ENCODE peak calls at places on chromosomes 12 and 14, in six cellular contexts. N is left ventricle myocardium inferior, C is endothelial cell of umbilical vein, T is ovary, P is cardiac muscle cell, K is GM23338. S is an unnamed sample. For H3K27me3, the result is how much of the 10 kb centered on the place peaks cover.

GRCh38 chr12:121391619-121392324 is 8.1 kb upstream of the RNF34 start:
- DNase-seq in N (no peak), P (peak), K (no peak), C (no peak), T (no peak), S (no peak)

GRCh38 chr14:36129181-36129580 is 47.3 kb downstream of the PTCSC3 start:
- DNase-seq in T (no peak), C (no peak), P (no peak), K (peak), N (no peak), S (no peak)

GRCh38 chr12:108722992-108723766 is 8.1 kb downstream of the CORO1C start:
- DNase-seq in C (peak), N (no peak), K (no peak), P (peak), T (no peak), S (peak)

GRCh38 chr12:6944381-6945186 is 762 bp downstream of the C12orf57 start:
- DNase-seq in K (peak), N (peak), C (peak), T (peak), P (peak), S (peak)

GRCh38 chr12:130401703-130402102 is 64.0 kb downstream of the PIWIL1 start:
- DNase-seq in T (no peak), C (no peak), K (peak), P (no peak), N (no peak), S (no peak)

GRCh38 chr12:5047094-5047493 is 3.4 kb downstream of the KCNA5 start:
- DNase-seq in N (no peak), P (no peak), C (no peak), T (no peak), K (no peak), S (no peak)

GRCh38 chr12:6039894-6040601 is 84.4 kb downstream of the VWF start:
- DNase-seq in T (peak), N (no peak), K (peak), P (peak), C (peak), S (peak)

GRCh38 chr14:52068741-52069616 is at the start of gene NID2:
- DNase-seq in C (peak), P (peak), T (peak), K (peak), N (peak), S (peak)

GRCh38 chr12:96335270-96335669 is 65.0 kb downstream of the CDK17 start:
- DNase-seq in T (no peak), P (no peak), N (no peak), C (peak), K (no peak), S (no peak)

GRCh38 chr12:20748198-20748597 is 53.1 kb downstream of the SLCO1C1 start:
- DNase-seq in P (no peak), K (no peak), N (no peak), C (no peak), T (no peak), S (no peak)

GRCh38 chr12:15268927-15269552 is 47.8 kb upstream of the RERG start:
- DNase-seq in K (peak), P (peak), N (peak), T (peak), C (peak), S (peak)

GRCh38 chr14:44712095-44712822 is 205.2 kb upstream of the FSCB start:
- DNase-seq in P (no peak), N (no peak), T (no peak), C (no peak), K (no peak), S (no peak)

GRCh38 chr12:29310899-29311298 is 70.1 kb downstream of the ERGIC2 start:
- DNase-seq in N (no peak), P (no peak), K (no peak), C (no peak), T (no peak), S (no peak)

GRCh38 chr12:13197526-13198141 is 1.1 kb downstream of the EMP1 start:
- DNase-seq in N (peak), T (peak), K (peak), P (peak), C (no peak), S (no peak)

GRCh38 chr14:65840118-65840751 is 427.7 kb downstream of the FUT8 start:
- DNase-seq in K (no peak), P (no peak), C (no peak), N (no peak), T (no peak), S (no peak)

GRCh38 chr12:46664771-46665287 is 161.0 kb downstream of the SLC38A4 start:
- DNase-seq in P (peak), K (no peak), T (no peak), N (no peak), C (peak), S (peak)

GRCh38 chr14:105884808-105885281 is 358.5 kb downstream of the TMEM121 start:
- DNase-seq in P (no peak), K (no peak), N (no peak), T (peak), C (no peak), S (no peak)

GRCh38 chr12:95114766-95115450 is 41.5 kb upstream of the NR2C1 start:
- DNase-seq in T (no peak), N (no peak), C (no peak), K (peak), P (peak), S (peak)

GRCh38 chr12:15563683-15564082 is 225.5 kb downstream of the EPS8 start:
- DNase-seq in T (no peak), N (no peak), C (peak), K (no peak), P (peak), S (peak)

GRCh38 chr14:85934123-85934885 is 404.4 kb downstream of the FLRT2 start:
- DNase-seq in T (peak), K (peak), C (peak), P (peak), N (no peak), S (no peak)

GRCh38 chr12:56931474-56931978 is 2.7 kb downstream of the SDR9C7 start:
- DNase-seq in K (peak), P (peak), T (no peak), C (peak), N (no peak), S (peak)

GRCh38 chr14:90536092-90536491 is 139.3 kb downstream of the CALM1 start:
- DNase-seq in K (no peak), C (no peak), N (peak), P (peak), T (peak), S (no peak)

GRCh38 chr14:23561259-23561658 is 5.2 kb downstream of the THTPA start:
- DNase-seq in N (no peak), K (no peak), P (no peak), C (no peak), T (no peak), S (no peak)

GRCh38 chr12:124637586-124637985 is 70.2 kb upstream of the NCOR2 start:
- DNase-seq in P (no peak), K (no peak), C (no peak), T (no peak), N (no peak), S (no peak)

GRCh38 chr14:102171173-102172020 is 31.7 kb downstream of the WDR20 start:
- DNase-seq in P (no peak), N (no peak), T (no peak), K (no peak), C (no peak), S (no peak)

GRCh38 chr12:113184098-113184899 is 979 bp downstream of the DDX54 start:
- DNase-seq in N (no peak), K (peak), T (no peak), C (no peak), P (no peak), S (no peak)

GRCh38 chr14:50335389-50335788 is 23.3 kb downstream of the DMAC2L start:
- DNase-seq in P (peak), N (peak), K (peak), T (peak), C (peak), S (peak)

GRCh38 chr14:32202468-32202865 is 602 bp downstream of the RNU6-8 start:
- DNase-seq in P (no peak), C (peak), T (no peak), N (no peak), K (peak), S (peak)

GRCh38 chr14:100446572-100446971 is 123.4 kb downstream of the SLC25A47 start:
- DNase-seq in P (no peak), T (no peak), K (peak), C (no peak), N (no peak), S (no peak)

GRCh38 chr12:55727643-55728184 is 1.1 kb downstream of the CD63 start:
- DNase-seq in C (peak), T (peak), K (peak), P (peak), N (peak), S (no peak)

GRCh38 chr12:109910969-109911348 is 10.9 kb downstream of the TCHP start:
- DNase-seq in T (no peak), K (peak), C (no peak), P (peak), N (no peak), S (peak)

GRCh38 chr12:101841069-101841468 is 10.3 kb upstream of the GNPTAB start:
- DNase-seq in C (no peak), P (no peak), K (no peak), T (no peak), N (no peak), S (no peak)

GRCh38 chr14:20658246-20658645 is 16.8 kb upstream of the OR6S1 start:
- DNase-seq in N (no peak), T (no peak), K (no peak), P (no peak), C (no peak), S (no peak)

GRCh38 chr14:20655851-20656250 is 14.4 kb upstream of the OR6S1 start:
- DNase-seq in P (no peak), T (no peak), K (peak), C (no peak), N (no peak), S (no peak)

GRCh38 chr14:20656274-20656673 is 14.8 kb upstream of the OR6S1 start:
- DNase-seq in P (no peak), K (no peak), N (no peak), C (no peak), T (no peak), S (no peak)

GRCh38 chr14:20659813-20660395 is 18.4 kb upstream of the OR6S1 start:
- DNase-seq in N (no peak), C (no peak), T (no peak), P (no peak), K (peak), S (no peak)

DNA sequence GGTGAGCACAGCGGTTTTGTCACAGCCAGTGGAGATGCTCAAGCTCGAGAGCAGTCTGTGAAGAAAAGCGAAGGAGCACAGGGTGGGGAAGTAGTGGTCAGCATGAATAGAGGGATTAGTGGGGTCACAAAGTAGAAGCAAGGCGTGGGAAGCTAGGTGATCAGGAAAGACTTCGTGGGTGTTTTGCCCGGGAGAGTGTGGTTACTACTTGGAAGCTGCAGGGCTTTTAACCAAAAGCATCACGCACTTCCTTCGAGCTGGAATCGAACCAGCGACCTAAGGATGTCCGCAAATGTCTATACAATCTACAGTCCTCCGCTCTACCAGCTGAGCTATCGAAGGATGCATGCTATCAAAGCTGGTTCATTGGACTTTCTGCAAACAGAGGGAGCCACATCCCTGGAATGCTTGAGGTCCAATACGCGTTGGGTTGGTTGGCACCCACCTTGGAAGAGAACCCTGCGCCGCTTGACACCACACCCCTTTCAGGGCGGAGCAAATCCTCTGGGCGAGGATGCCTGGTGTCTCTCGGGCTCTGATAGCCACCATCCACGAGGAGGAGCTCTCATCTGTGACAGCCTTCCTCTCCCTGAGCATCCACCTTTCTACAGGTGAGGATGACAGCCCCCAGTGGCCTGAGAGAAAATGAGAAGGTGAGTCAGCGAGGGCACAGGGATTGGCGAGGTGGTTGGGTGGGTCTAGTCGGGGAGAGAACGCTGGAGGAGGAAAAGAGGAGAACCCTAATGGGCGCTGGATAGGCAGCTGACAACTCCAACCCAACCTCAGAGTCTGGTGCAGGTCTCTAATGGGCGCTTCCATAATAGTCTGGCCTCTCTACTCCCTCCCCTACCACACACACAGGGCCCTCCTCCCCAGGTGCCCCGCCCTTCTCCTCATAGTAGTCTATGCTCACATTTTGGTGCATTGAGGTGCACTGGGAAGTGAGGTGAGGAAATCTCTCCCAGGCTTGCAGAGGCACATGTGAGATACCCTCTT is 16.0 kb upstream of the OR6S1 start:
- DNase-seq in T (no peak), C (no peak), P (no peak), N (no peak), K (peak), S (peak)
- TF ChIP-seq CTCF in T (no peak), C (no peak), P (no peak), N (peak), K (peak), S (peak)

DNA sequence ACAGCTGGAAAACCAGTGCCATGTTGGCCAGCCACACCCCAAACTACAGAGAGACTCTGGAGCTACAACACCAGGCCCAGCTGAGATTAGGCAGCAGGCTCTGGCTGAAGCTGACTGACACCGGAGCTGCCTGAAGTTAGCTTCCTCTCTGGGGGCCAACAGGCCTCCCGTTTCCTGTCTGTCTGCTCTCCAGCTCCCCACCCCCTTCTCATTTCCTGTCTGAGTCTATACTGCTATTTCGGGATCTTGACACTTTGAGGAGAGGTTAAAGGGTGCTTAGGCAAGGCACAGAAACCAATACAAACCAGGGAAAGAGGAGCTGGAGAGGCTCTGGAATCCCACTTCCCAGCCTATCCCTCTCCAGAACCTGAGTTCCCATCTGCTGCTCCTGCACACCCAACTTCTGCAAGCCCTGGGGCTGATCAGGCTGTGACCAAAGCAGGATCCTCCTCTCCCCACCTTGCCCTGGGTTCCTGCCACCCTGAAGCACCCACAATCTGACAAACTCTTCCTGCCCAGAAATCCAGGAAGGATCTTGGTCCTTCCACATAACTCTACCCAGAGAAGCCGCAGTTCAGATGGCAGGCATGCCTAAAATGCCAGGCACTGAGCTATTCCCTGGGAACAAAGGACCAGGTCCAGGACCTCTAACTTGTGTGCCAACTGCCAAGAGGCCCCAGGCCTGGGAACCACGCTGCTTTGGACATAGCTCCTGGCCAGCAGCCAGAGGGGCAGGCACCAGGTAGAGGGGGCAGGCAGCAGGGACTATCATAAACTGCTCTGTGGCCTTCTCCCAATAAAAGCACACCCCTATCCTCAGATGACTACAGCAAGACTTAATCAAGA is 39.9 kb downstream of the PRPF40B start:
- DNase-seq in N (peak), P (peak), T (peak), K (peak), C (peak), S (peak)
- H3K4me3 ChIP-seq in N (peak), P (no peak), T (no peak), K (peak), C (no peak), S (no peak)

GRCh38 chr14:94771906-94772468 is 2.1 kb upstream of the GSC start:
- DNase-seq in C (no peak), T (no peak), N (no peak), K (peak), P (no peak), S (no peak)
- H3K27me3 ChIP-seq in C (half or more), T (under half), N (half or more), K (half or more), P (half or more), S (half or more)

GRCh38 chr12:52428121-52428520 is 6.0 kb downstream of the KRT75 start:
- DNase-seq in N (no peak), K (peak), P (no peak), C (no peak), T (no peak), S (no peak)
- TF ChIP-seq CTCF in N (no peak), K (no peak), P (no peak), C (no peak), T (no peak), S (no peak)

GRCh38 chr12:91178139-91178561 is 4.5 kb downstream of the DCN start:
- DNase-seq in N (no peak), K (peak), T (peak), C (peak), P (peak), S (no peak)
- H3K4me3 ChIP-seq in N (peak), K (no peak), T (peak), C (no peak), P (no peak), S (peak)

GRCh38 chr14:60646202-60646886 is 2.9 kb downstream of the SIX1 start:
- DNase-seq in T (no peak), C (no peak), N (no peak), K (peak), P (no peak), S (no peak)
- H3K27me3 ChIP-seq in T (under half), C (half or more), N (half or more), K (half or more), P (half or more), S (under half)

DNA sequence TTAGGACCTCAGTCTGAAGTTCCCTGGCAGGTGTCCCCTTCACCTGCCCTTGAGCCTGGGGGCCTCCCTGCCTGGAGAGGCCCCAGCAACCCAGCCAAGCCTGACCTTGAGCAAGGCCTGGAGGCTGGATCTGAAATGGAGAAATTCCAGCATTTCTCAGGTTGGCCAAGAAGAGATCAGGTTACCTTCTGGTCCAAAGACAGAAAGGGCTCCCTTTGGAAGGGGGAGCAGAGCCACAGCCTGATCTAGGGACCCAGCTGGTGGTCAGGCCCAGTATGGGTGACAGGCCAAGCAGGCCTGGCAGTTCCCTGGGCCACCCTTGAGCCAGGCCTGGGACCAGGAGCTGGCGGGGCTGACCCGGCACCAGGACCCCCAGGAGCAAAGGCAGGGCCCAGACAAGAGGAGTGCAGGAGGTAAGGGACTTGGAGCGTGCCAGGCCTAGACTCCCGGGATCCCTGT is 82.8 kb downstream of the TNFAIP2 start:
- DNase-seq in N (no peak), T (peak), C (no peak), K (no peak), P (no peak), S (no peak)
- TF ChIP-seq CTCF in N (no peak), T (no peak), C (no peak), K (no peak), P (no peak), S (no peak)

GRCh38 chr14:99231181-99231849 is 40.7 kb downstream of the BCL11B start:
- DNase-seq in K (no peak), C (no peak), T (no peak), N (no peak), P (no peak), S (no peak)
- H3K4me3 ChIP-seq in K (peak), C (no peak), T (no peak), N (no peak), P (peak), S (no peak)

GRCh38 chr12:42235426-42235825 is 2.6 kb downstream of the YAF2 start:
- DNase-seq in T (no peak), C (no peak), K (no peak), N (no peak), P (no peak), S (no peak)
- H3K27me3 ChIP-seq in T (under half), C (under half), K (half or more), N (under half), P (under half), S (under half)